ENCODE peak calls at places on chromosomes 6 and 20, in four cellular contexts. T, Z, A and B are unnamed samples.
A peak's percentile ranks its signal among the peaks of the same experiment; 100 is the strongest.

GRCh38 chr6:13006578-13007300 is 290.2 kb downstream of the PHACTR1 start:
- DNase-seq in A (no peak), Z (no peak), T (no peak), B (no peak)

GRCh38 chr20:45254867-45255266 is 503 bp upstream of the SLPI start:
- DNase-seq in Z (no peak), T (peak; percentile 59), A (peak; percentile 8), B (no peak)

GRCh38 chr6:157613011-157613522 is 210.0 kb upstream of the SNX9 start:
- DNase-seq in Z (no peak), T (peak; percentile 74), A (peak; percentile 75), B (no peak)

GRCh38 chr6:15811107-15811506 is 148.3 kb upstream of the DTNBP1 start:
- DNase-seq in T (no peak), A (no peak), Z (no peak), B (no peak)

GRCh38 chr20:59821201-59821600 is 112.2 kb downstream of the SYCP2 start:
- DNase-seq in A (no peak), Z (no peak), T (no peak), B (no peak)

GRCh38 chr6:166508726-166509125 is 77.8 kb downstream of the RAMACL start:
- DNase-seq in A (no peak), T (no peak), Z (no peak), B (no peak)

GRCh38 chr6:16436550-16436949 is 198.2 kb downstream of the GMPR start:
- DNase-seq in Z (no peak), A (no peak), T (no peak), B (no peak)

GRCh38 chr20:56860413-56860812 is 231.3 kb downstream of the TFAP2C start:
- DNase-seq in T (no peak), A (no peak), Z (no peak), B (no peak)

GRCh38 chr20:34437330-34437986 is 74.4 kb downstream of the ITCH start:
- DNase-seq in T (peak; percentile 48), A (peak; percentile 32), Z (no peak), B (no peak)

GRCh38 chr20:37345339-37346231 is at the start of gene SRC:
- DNase-seq in T (peak; percentile 94), A (peak; percentile 90), Z (peak; percentile 20), B (no peak)